ENCODE peak calls at places on chromosomes 16 and 17, in five cellular contexts. O is nephron progenitor cell, T is transverse colon, J is hippocampal formation, D is tibial artery. Q is an unnamed sample.
A peak's percentile ranks its signal among the peaks of the same experiment; 100 is the strongest.

GRCh38 chr17:16989953-16990860 is 18.3 kb upstream of the TNFRSF13B start:
- DNase-seq in O (no peak), T (no peak), J (no peak), D (no peak), Q (no peak)

GRCh38 chr17:66755101-66755943 is 79.6 kb upstream of the CACNG5 start:
- DNase-seq in O (no peak), T (peak; percentile 11), J (no peak), D (no peak), Q (no peak)

GRCh38 chr17:43952724-43953666 is 745 bp downstream of the PYY start:
- DNase-seq in O (peak; percentile 78), T (no peak), J (no peak), D (no peak), Q (no peak)

GRCh38 chr17:8041249-8041928 is 2.5 kb downstream of the ALOX15B start:
- DNase-seq in O (no peak), T (peak; percentile 56), J (peak; percentile 37), D (peak; percentile 66), Q (peak; percentile 52)

GRCh38 chr17:49738456-49739163 is 25.3 kb downstream of the FAM117A start:
- DNase-seq in O (no peak), T (no peak), J (no peak), D (no peak), Q (no peak)

GRCh38 chr16:89407925-89408300 is 82.4 kb downstream of the ANKRD11 start:
- DNase-seq in O (no peak), T (no peak), J (no peak), D (peak; percentile 51), Q (no peak)

GRCh38 chr16:68355447-68356248 is 44.8 kb downstream of the PRMT7 start:
- DNase-seq in O (no peak), T (no peak), J (no peak), D (no peak), Q (no peak)

GRCh38 chr16:87143661-87144121 is 173.5 kb downstream of the C16orf95 start:
- DNase-seq in O (no peak), T (no peak), J (no peak), D (no peak), Q (no peak)

GRCh38 chr16:31335431-31335830 is 19.5 kb upstream of the ITGAX start:
- DNase-seq in O (no peak), T (no peak), J (no peak), D (no peak), Q (no peak)

GRCh38 chr16:88376835-88377726 is 5.7 kb upstream of the ZNF469 start:
- DNase-seq in O (no peak), T (no peak), J (no peak), D (no peak), Q (no peak)

GRCh38 chr17:14552311-14552710 is 251.4 kb downstream of the HS3ST3B1 start:
- DNase-seq in O (no peak), T (no peak), J (no peak), D (no peak), Q (no peak)

GRCh38 chr16:84484579-84485254 is 19.7 kb downstream of the MEAK7 start:
- DNase-seq in O (peak; percentile 75), T (peak; percentile 55), J (peak; percentile 53), D (peak; percentile 38), Q (peak; percentile 79)

GRCh38 chr17:4492762-4493561 is 5.7 kb upstream of the SPNS2 start:
- DNase-seq in O (peak; percentile 97), T (peak; percentile 72), J (no peak), D (no peak), Q (peak; percentile 46)

GRCh38 chr16:3101841-3102470 is 2.9 kb upstream of the ZSCAN10 start:
- DNase-seq in O (no peak), T (no peak), J (no peak), D (no peak), Q (peak; percentile 39)

GRCh38 chr17:998111-998510 is 1.2 kb downstream of the TIMM22 start:
- DNase-seq in O (no peak), T (no peak), J (no peak), D (no peak), Q (no peak)

GRCh38 chr17:60086822-60087591 is 8.3 kb upstream of the HEATR6 start:
- DNase-seq in O (no peak), T (no peak), J (no peak), D (no peak), Q (no peak)

GRCh38 chr17:59607817-59608403 is 11.8 kb upstream of the CLTC start:
- DNase-seq in O (peak; percentile 13), T (no peak), J (no peak), D (no peak), Q (no peak)

GRCh38 chr17:57569860-57570259 is 175.2 kb downstream of the CCDC182 start:
- DNase-seq in O (no peak), T (no peak), J (no peak), D (no peak), Q (no peak)

GRCh38 chr17:61456688-61457225 is 4.5 kb downstream of the TBX4 start:
- DNase-seq in O (peak; percentile 43), T (no peak), J (no peak), D (no peak), Q (no peak)

Q was measured in frontal cortex.